ENCODE peak calls at places on chromosomes 11 and 22, in six cellular contexts. One of them, this sample, is unnamed.

GRCh38 chr22:49783036-49783746 is 44.5 kb downstream of the BRD1 start:
- DNase-seq in neural progenitor cell: no peak
- DNase-seq in GM12891: no peak
- DNase-seq in GM10248: no peak
- DNase-seq in IMR-90: no peak
- DNase-seq in left ventricle myocardium inferior: peak; percentile 7
- DNase-seq in this sample: peak; percentile 26

GRCh38 chr22:23531966-23532735 is 47.9 kb downstream of the IGLL1 start:
- DNase-seq in GM10248: no peak
- DNase-seq in neural progenitor cell: no peak
- DNase-seq in GM12891: no peak
- DNase-seq in IMR-90: no peak
- DNase-seq in left ventricle myocardium inferior: no peak
- DNase-seq in this sample: no peak

GRCh38 chr11:110329441-110329840 is 33.0 kb upstream of the RDX start:
- DNase-seq in left ventricle myocardium inferior: no peak
- DNase-seq in GM12891: no peak
- DNase-seq in GM10248: no peak
- DNase-seq in IMR-90: no peak
- DNase-seq in neural progenitor cell: no peak
- DNase-seq in this sample: no peak

GRCh38 chr22:46050451-46050845 is 73.5 kb upstream of the WNT7B start:
- DNase-seq in IMR-90: no peak
- DNase-seq in GM12891: no peak
- DNase-seq in left ventricle myocardium inferior: no peak
- DNase-seq in GM10248: no peak
- DNase-seq in neural progenitor cell: no peak
- DNase-seq in this sample: no peak

GRCh38 chr11:69063671-69064260 is 15.0 kb downstream of the TPCN2 start:
- DNase-seq in GM12891: no peak
- DNase-seq in IMR-90: no peak
- DNase-seq in neural progenitor cell: no peak
- DNase-seq in GM10248: no peak
- DNase-seq in left ventricle myocardium inferior: no peak
- DNase-seq in this sample: no peak

GRCh38 chr11:29293825-29294224 is 723.0 kb downstream of the KCNA4 start:
- DNase-seq in left ventricle myocardium inferior: no peak
- DNase-seq in IMR-90: peak; percentile 94
- DNase-seq in neural progenitor cell: no peak
- DNase-seq in GM12891: no peak
- DNase-seq in GM10248: peak; percentile 5
- DNase-seq in this sample: no peak

GRCh38 chr11:2273311-2273710 is 2.9 kb upstream of the ASCL2 start:
- DNase-seq in GM12891: no peak
- DNase-seq in left ventricle myocardium inferior: no peak
- DNase-seq in neural progenitor cell: no peak
- DNase-seq in IMR-90: no peak
- DNase-seq in GM10248: no peak
- DNase-seq in this sample: no peak

GRCh38 chr11:32259641-32260081 is 168.8 kb downstream of the RCN1 start:
- DNase-seq in GM10248: peak; percentile 36
- DNase-seq in neural progenitor cell: no peak
- DNase-seq in GM12891: peak; percentile 29
- DNase-seq in IMR-90: peak; percentile 87
- DNase-seq in left ventricle myocardium inferior: no peak
- DNase-seq in this sample: no peak

GRCh38 chr11:73429121-73429740 is 53.0 kb downstream of the RELT start:
- DNase-seq in neural progenitor cell: no peak
- DNase-seq in left ventricle myocardium inferior: no peak
- DNase-seq in GM10248: no peak
- DNase-seq in IMR-90: peak; percentile 75
- DNase-seq in GM12891: no peak
- DNase-seq in this sample: no peak

GRCh38 chr11:31872074-31872440 is 60.9 kb upstream of the PAX6 start:
- DNase-seq in GM12891: no peak
- DNase-seq in left ventricle myocardium inferior: no peak
- DNase-seq in GM10248: no peak
- DNase-seq in neural progenitor cell: no peak
- DNase-seq in IMR-90: peak; percentile 8
- DNase-seq in this sample: no peak

GRCh38 chr11:36012979-36013378 is 69.1 kb downstream of the LDLRAD3 start:
- DNase-seq in IMR-90: peak; percentile 49
- DNase-seq in GM12891: no peak
- DNase-seq in GM10248: no peak
- DNase-seq in left ventricle myocardium inferior: no peak
- DNase-seq in neural progenitor cell: no peak
- DNase-seq in this sample: no peak

GRCh38 chr11:94732617-94733292 is 35.4 kb upstream of the AMOTL1 start:
- DNase-seq in GM12891: no peak
- DNase-seq in left ventricle myocardium inferior: peak; percentile 51
- DNase-seq in IMR-90: peak; percentile 87
- DNase-seq in neural progenitor cell: no peak
- DNase-seq in GM10248: no peak
- DNase-seq in this sample: peak; percentile 61

GRCh38 chr11:19474954-19475811 is 234.4 kb upstream of the E2F8 start:
- DNase-seq in IMR-90: no peak
- DNase-seq in left ventricle myocardium inferior: no peak
- DNase-seq in GM10248: peak; percentile 67
- DNase-seq in GM12891: peak; percentile 18
- DNase-seq in neural progenitor cell: peak; percentile 73
- DNase-seq in this sample: no peak

GRCh38 chr11:79570104-79570503 is 129.3 kb upstream of the TENM4 start:
- DNase-seq in GM10248: no peak
- DNase-seq in left ventricle myocardium inferior: no peak
- DNase-seq in IMR-90: no peak
- DNase-seq in GM12891: no peak
- DNase-seq in neural progenitor cell: no peak
- DNase-seq in this sample: no peak

GRCh38 chr11:129115652-129116585 is 76.2 kb downstream of the ARHGAP32 start:
- DNase-seq in GM10248: no peak
- DNase-seq in IMR-90: peak; percentile 78
- DNase-seq in left ventricle myocardium inferior: no peak
- DNase-seq in GM12891: no peak
- DNase-seq in neural progenitor cell: no peak
- DNase-seq in this sample: no peak

GRCh38 chr11:58813693-58814092 is 30.8 kb downstream of the GLYATL2 start:
- DNase-seq in GM12891: no peak
- DNase-seq in neural progenitor cell: peak; percentile 15
- DNase-seq in left ventricle myocardium inferior: no peak
- DNase-seq in GM10248: no peak
- DNase-seq in IMR-90: no peak
- DNase-seq in this sample: no peak